ENCODE peak calls at places on chromosome 20, in seven cellular contexts. N, R, D, F, Q, I and Z are unnamed samples.

GRCh38 chr20:12068146-12068545 is 150.5 kb downstream of the BTBD3 start:
- DNase-seq in I (no peak), N (no peak), Q (no peak), F (no peak), D (no peak), R (peak), Z (peak)

GRCh38 chr20:41862476-41862875 is 244.3 kb upstream of the CHD6 start:
- DNase-seq in R (no peak), I (no peak), Q (peak), D (no peak), N (no peak), F (no peak), Z (no peak)

GRCh38 chr20:25070821-25071473 is 11.0 kb downstream of the VSX1 start:
- DNase-seq in N (no peak), F (no peak), D (no peak), I (no peak), R (no peak), Q (no peak), Z (no peak)

GRCh38 chr20:25454153-25454900 is 46.9 kb downstream of the GINS1 start:
- DNase-seq in F (no peak), R (no peak), N (no peak), I (no peak), D (no peak), Q (no peak), Z (no peak)

GRCh38 chr20:41570552-41570951 is 47.6 kb downstream of the CHD6 start:
- DNase-seq in I (peak), R (no peak), N (no peak), Q (peak), D (no peak), F (no peak), Z (no peak)

GRCh38 chr20:53940356-53940694 is 130.1 kb downstream of the BCAS1 start:
- DNase-seq in F (no peak), Q (no peak), I (no peak), R (no peak), N (no peak), D (no peak), Z (no peak)

GRCh38 chr20:953742-954141 is 37.6 kb upstream of the ANGPT4 start:
- DNase-seq in N (no peak), F (peak), Q (peak), I (no peak), D (peak), R (peak), Z (peak)

GRCh38 chr20:44475694-44476560 is at the start of gene TTPAL:
- DNase-seq in D (peak), I (peak), Q (peak), N (peak), R (peak), F (peak), Z (peak)

GRCh38 chr20:50729925-50730764 is 1.2 kb upstream of the PARD6B start:
- DNase-seq in I (no peak), Q (peak), F (no peak), D (peak), N (no peak), R (peak), Z (no peak)

GRCh38 chr20:21028436-21028835 is 77.7 kb downstream of the LINC00237 start:
- DNase-seq in F (no peak), D (no peak), N (no peak), I (no peak), R (no peak), Q (no peak), Z (no peak)

GRCh38 chr20:45230631-45231030 is 9.5 kb downstream of the SEMG2 start:
- DNase-seq in F (no peak), N (no peak), Q (no peak), I (no peak), D (no peak), R (peak), Z (no peak)

GRCh38 chr20:4864292-4864691 is 137.0 kb downstream of the SLC23A2 start:
- DNase-seq in Q (no peak), I (no peak), N (no peak), R (no peak), F (no peak), D (peak), Z (no peak)

GRCh38 chr20:8060977-8061376 is 41.4 kb upstream of the TMX4 start:
- DNase-seq in D (no peak), Q (no peak), R (no peak), N (no peak), F (no peak), I (no peak), Z (no peak)

GRCh38 chr20:8062781-8063180 is 43.2 kb upstream of the TMX4 start:
- DNase-seq in R (no peak), N (no peak), D (no peak), F (no peak), Q (no peak), I (no peak), Z (no peak)

GRCh38 chr20:8057871-8058270 is 38.3 kb upstream of the TMX4 start:
- DNase-seq in R (no peak), F (no peak), I (no peak), N (no peak), D (no peak), Q (no peak), Z (no peak)
- TF ChIP-seq EZH2phosphoT487 in R (no peak), F (no peak), I (no peak), N (no peak), D (no peak), Q (no peak), Z (no peak)

DNA sequence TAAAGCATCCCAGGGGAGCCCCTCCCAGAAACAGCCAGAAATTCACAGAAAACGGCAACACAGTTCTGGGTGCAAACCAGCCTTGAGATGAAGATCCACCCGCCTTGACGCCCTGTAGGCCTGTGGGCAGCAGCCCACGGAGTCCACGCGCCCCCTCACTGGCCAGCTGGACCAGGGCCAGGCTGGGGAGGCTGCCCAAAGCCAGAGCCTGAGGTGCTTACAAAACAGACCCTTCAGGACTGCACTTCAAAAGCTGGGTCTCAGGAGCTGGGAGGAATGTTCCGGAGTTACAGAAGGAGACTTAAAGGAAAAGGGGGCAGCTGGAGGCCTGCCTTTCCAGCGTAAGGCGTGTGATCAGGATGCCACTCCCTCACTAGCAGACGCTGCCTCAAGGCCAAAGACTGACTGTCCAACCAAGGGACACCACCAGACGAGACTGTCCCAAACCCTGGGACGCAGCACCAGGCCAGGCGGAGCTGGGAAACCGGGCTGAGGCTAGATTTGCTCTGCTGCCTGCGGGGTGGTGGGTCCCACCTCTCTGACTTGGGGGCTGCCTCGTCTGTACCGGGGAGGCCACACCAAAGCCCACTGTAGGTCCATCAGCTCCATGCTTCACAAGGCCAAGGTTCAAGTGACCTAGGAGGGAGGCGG is 48.1 kb downstream of the RRBP1 start:
- DNase-seq in N (no peak), I (no peak), R (no peak), D (no peak), F (no peak), Q (no peak), Z (no peak)
- H3K27ac ChIP-seq in N (no peak), I (no peak), R (no peak), D (no peak), F (no peak), Q (no peak), Z (no peak)

GRCh38 chr20:2806351-2806701 is 5.9 kb upstream of the CPXM1 start:
- DNase-seq in D (no peak), N (no peak), R (no peak), I (no peak), Q (no peak), F (no peak), Z (no peak)

GRCh38 chr20:2807019-2807418 is 6.6 kb upstream of the CPXM1 start:
- DNase-seq in R (no peak), F (no peak), I (no peak), N (no peak), D (no peak), Q (no peak), Z (no peak)

GRCh38 chr20:2804921-2805681 is 4.7 kb upstream of the CPXM1 start:
- DNase-seq in D (no peak), F (no peak), Q (peak), N (no peak), I (no peak), R (peak), Z (peak)

GRCh38 chr20:2804041-2804828 is 3.8 kb upstream of the CPXM1 start:
- DNase-seq in F (no peak), R (no peak), N (no peak), Q (no peak), I (no peak), D (no peak), Z (no peak)

DNA sequence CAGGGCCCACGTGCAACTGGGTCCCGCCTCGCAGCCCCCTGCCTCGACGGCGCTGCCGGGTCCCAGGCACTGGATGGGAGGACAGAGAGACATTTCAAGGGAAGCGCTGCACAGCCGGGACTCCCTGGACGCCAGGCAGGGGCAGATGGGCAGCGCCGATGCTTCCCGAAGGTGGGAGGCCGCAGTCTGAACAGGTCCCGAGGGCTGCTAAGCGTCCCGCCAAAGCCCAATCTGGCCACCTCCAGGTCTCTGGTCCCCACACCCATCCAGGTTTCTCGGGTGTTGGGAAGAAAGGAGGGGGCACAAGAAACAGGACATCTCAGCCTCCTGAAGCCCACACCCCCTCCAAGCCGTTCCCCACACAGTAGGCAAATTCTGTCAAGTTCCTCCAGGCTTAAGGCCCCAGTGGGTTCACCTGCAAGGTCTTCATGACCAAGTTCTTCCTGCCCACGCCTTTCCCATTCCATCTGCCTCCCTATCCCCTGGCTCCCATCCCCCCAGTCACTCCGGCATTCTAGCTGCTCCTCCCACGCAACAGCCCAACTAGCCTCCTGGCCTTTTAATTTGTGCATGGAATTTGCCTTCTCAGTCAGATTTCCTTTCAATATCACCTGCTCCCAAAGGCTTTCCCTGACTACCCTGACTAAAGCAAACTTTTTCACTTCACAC is 5.4 kb upstream of the CPXM1 start:
- DNase-seq in F (no peak), Q (no peak), N (no peak), D (no peak), I (no peak), R (peak), Z (no peak)
- TF ChIP-seq EZH2 in F (no peak), Q (no peak), N (no peak), D (no peak), I (no peak), R (peak), Z (peak)

GRCh38 chr20:59047938-59048680 is 5.5 kb upstream of the PRELID3B start:
- DNase-seq in D (peak), Q (peak), N (no peak), I (peak), F (no peak), R (no peak), Z (no peak)
- TF ChIP-seq EZH2phosphoT487 in D (no peak), Q (no peak), N (no peak), I (no peak), F (no peak), R (no peak), Z (no peak)

GRCh38 chr20:46400828-46401477 is 5.5 kb downstream of the ELMO2 start:
- DNase-seq in D (peak), R (peak), Q (peak), F (no peak), N (no peak), I (peak), Z (peak)
- H3K27ac ChIP-seq in D (no peak), R (peak), Q (peak), F (no peak), N (peak), I (peak), Z (no peak)

DNA sequence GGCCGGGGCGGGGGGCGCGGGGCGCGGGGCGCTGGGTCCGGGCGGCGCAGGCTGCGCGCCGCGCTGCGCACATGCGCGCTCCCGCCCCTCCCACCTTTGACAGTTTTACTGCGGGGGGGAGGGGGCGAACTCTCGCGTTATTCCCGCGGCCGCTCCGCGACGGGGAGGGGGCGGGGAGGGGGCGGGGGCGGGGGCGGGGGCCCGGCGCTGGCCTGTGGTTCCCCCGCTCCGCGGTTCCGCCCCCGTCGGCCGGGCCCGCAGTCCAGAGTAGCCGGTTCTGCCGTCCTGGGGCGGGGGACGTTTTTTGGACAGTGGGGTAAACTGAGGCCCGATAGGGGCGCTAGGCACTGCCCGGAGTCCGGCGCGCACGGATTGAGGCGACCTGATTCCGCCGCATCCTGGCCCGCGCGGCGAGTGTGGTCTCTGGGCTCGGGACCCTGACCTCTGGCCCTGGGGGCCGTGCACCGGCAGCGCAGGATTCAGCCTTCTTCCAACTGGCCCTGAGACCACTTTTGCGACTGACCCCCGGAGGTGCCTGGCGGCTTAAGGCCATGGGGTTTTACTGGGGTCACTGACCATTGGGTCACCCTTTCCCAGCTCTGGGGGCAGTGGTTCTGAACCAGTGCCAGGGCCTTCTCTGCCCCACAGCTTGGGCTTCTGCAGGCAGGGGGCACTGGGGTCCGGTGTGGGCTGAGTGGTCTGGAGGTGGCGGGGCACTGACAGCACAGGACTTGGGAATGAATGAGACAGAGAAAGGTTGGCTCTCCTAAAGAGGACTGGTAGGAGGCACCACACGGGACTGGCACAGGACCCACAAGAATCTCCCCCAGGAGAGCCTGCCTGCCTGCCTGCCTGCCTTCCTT is at the start of gene ZNF512B:
- DNase-seq in D (peak), F (no peak), N (peak), I (peak), R (peak), Q (peak), Z (peak)
- TF ChIP-seq EZH2 in D (no peak), F (no peak), N (no peak), I (no peak), R (no peak), Q (no peak), Z (no peak)

GRCh38 chr20:29410805-29411457 is 1846.5 kb upstream of the DEFB115 start:
- DNase-seq in N (no peak), F (no peak), D (no peak), R (no peak), I (no peak), Q (no peak), Z (no peak)

GRCh38 chr20:29409833-29410804 is 1847.3 kb upstream of the DEFB115 start:
- DNase-seq in I (no peak), R (no peak), F (no peak), D (no peak), Q (no peak), N (no peak), Z (no peak)

DNA sequence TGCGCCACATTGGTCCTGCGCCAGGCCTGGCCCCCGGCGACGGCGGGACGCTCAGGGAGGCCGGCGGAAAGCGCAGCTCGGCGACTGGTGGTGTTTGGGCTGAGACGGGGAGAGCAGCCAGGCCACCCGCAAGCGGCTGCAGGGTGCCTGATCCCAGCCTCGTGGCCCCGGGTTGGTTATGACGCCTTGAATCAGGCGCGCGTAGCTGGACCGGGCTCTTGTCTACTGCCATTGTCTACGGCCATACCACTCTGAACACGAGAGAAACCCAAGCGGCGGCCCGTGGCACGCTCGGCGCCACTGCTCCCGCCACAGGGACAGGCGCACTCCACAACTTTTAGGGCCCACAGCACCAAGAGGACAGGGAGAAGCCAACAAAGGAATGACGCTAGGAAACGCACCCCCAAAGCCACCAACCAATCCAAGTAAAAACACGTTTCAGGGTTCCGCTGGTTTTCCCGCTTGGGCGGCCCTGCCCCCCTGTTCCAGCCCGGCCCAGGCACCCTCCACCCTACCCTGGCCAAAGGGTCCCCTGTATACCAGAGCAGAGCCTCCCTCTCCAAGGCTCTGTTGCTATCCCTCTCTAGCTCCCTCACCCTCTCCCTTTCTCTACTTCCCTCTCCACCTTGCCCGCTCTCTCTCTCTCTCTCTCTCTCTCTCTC is 1849.3 kb upstream of the DEFB115 start:
- DNase-seq in F (no peak), R (no peak), D (no peak), Q (no peak), N (no peak), I (peak), Z (no peak)
- TF ChIP-seq EZH2phosphoT487 in F (no peak), R (no peak), D (no peak), Q (no peak), N (no peak), I (no peak), Z (no peak)

DNA sequence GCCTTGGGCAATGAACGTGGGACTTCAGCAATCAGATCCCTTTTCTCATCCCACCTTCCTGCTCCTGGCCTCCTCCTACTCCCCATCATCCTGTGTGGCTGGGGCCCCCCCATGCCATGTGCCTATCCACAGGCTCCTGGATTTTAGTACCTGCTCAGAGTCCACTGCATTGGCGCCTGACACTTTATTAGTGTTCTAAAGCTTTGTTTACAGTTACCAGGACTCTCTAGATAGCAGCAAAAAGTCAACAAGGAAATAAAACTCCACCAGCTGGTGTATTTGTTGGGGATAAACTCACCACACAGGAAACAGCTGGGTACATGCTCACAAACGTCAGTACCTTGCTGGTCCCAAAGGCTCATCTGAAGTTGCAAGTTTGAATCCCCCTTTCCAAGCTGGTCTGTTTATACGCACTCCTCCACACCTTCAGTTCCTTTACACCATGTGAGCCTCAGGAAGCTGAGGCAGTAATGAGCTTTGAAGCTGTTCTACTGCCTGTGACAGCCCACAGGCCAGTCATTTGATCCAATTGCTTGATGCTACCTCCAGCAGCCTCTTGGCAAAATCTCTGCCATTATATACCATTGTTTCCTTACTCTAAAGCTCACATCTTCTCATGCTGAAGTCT is 76.5 kb downstream of the ANKEF1 start:
- DNase-seq in Q (no peak), R (no peak), N (peak), D (peak), I (peak), F (no peak), Z (no peak)
- H3K27ac ChIP-seq in Q (no peak), R (no peak), N (peak), D (no peak), I (peak), F (no peak), Z (no peak)

DNA sequence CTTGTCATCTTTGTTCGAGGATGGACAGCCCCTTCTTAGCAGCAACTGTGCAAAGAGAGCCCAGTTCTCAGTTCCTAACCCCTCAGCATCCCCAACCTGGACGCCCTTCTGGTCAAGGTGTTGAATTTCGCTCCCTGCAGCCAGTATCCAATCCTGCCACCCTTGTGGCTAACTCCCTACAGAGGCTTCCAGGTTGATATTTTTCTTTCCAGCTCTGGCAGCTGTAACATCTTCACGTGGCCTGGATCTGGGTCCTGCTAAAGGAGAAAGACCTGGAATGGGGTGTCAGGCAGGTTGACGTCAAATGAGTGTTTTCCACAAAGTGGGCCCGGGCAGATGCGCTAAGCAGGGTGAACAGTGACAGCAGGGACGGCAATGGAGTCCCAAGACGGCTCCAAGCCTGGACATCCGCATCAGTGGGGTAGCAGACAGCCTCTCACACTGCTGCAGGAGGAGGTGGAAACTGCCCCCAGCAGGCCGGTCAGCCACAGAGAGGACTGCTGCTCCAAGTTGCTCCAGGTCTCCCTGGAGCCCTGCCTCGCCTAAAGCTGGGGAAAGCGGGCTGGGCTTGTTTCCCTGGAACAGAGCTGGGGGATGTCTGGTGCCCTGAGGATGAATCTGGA is 1.0 kb upstream of the YTHDF1 start:
- DNase-seq in Q (no peak), N (no peak), D (peak), I (no peak), R (peak), F (no peak), Z (peak)
- TF ChIP-seq EZH2 in Q (no peak), N (no peak), D (no peak), I (no peak), R (no peak), F (no peak), Z (no peak)